ENCODE peak calls at places on chromosomes 3 and 15, in nine cellular contexts. V is fibroblast of the conjunctiva; H is H54; B is left cardiac atrium; Z is epithelial cell of esophagus; L is HEK293T; Q is neuronal stem cell; F is activated CD8-positive, alpha-beta memory T cell treated with anti-CD3 and anti-CD28 coated beads for 48 hours; A is AG09319. E is an unnamed sample.

GRCh38 chr3:65342084-65342683 is 654.4 kb upstream of the ADAMTS9 start:
- DNase-seq in V (no peak), H (peak; percentile 41), B (peak; percentile 50), Z (peak; percentile 64), L (peak; percentile 74), Q (peak; percentile 59), F (no peak), A (no peak), E (no peak)

GRCh38 chr3:196694941-196695848 is 16.9 kb downstream of the CEP19 start:
- DNase-seq in V (no peak), H (no peak), B (no peak), Z (no peak), L (no peak), Q (no peak), F (no peak), A (no peak), E (no peak)

GRCh38 chr3:71171246-71171645 is 412.3 kb downstream of the FOXP1 start:
- DNase-seq in V (no peak), H (no peak), B (no peak), Z (no peak), L (no peak), Q (no peak), F (no peak), A (no peak), E (no peak)

GRCh38 chr15:38670142-38671002 is 105.8 kb upstream of the RASGRP1 start:
- DNase-seq in V (no peak), H (no peak), B (no peak), Z (no peak), L (no peak), Q (no peak), F (no peak), A (no peak), E (peak; percentile 86)

GRCh38 chr15:59062985-59063384 is 42.0 kb upstream of the CCNB2 start:
- DNase-seq in V (no peak), H (no peak), B (no peak), Z (no peak), L (no peak), Q (no peak), F (no peak), A (no peak), E (no peak)

GRCh38 chr15:85742186-85742751 is 52.5 kb downstream of the KLHL25 start:
- DNase-seq in V (no peak), H (no peak), B (no peak), Z (no peak), L (no peak), Q (no peak), F (no peak), A (no peak), E (no peak)

GRCh38 chr15:82648257-82649103 is 1.3 kb upstream of the CPEB1 start:
- DNase-seq in V (no peak), H (no peak), B (no peak), Z (no peak), L (no peak), Q (no peak), F (no peak), A (no peak), E (no peak)

GRCh38 chr15:68382286-68383007 is 49.5 kb downstream of the ITGA11 start:
- DNase-seq in V (no peak), H (no peak), B (no peak), Z (no peak), L (no peak), Q (no peak), F (no peak), A (no peak), E (no peak)

GRCh38 chr3:182533394-182533793 is 259.9 kb upstream of the ATP11B start:
- DNase-seq in V (no peak), H (no peak), B (no peak), Z (peak; percentile 47), L (no peak), Q (no peak), F (no peak), A (no peak), E (no peak)

GRCh38 chr3:196168808-196169391 is 42.3 kb downstream of the ZDHHC19 start:
- DNase-seq in V (no peak), H (peak; percentile 58), B (no peak), Z (no peak), L (no peak), Q (no peak), F (no peak), A (no peak), E (no peak)

GRCh38 chr3:172315401-172316091 is 132.7 kb downstream of the GHSR start:
- DNase-seq in V (peak; percentile 28), H (peak; percentile 14), B (no peak), Z (peak; percentile 66), L (no peak), Q (no peak), F (no peak), A (no peak), E (no peak)

GRCh38 chr3:172082269-172082668 is 42.9 kb downstream of the FNDC3B start:
- DNase-seq in V (peak; percentile 98), H (no peak), B (no peak), Z (no peak), L (no peak), Q (no peak), F (no peak), A (peak; percentile 90), E (no peak)

E was measured in CD4-positive, alpha-beta memory T cell.